ENCODE peak calls at places on chromosomes 7 and 10, in nine cellular contexts. E is activated T-helper 1 cell treated with anti-CD3 and anti-CD28 coated beads, Interleukin-2, amount 50 U/mL, for 16 hours; I is T-helper 1 cell; R is T-helper 2 cell; L is NCI-H1092 treated with DMSO at 0.1 percent for 48 hours; J is NCI-H526 treated with DMSO at 0.1 percent for 48 hours; H is ACHN; F is HCEC 1CT; S is Caki2. W is an unnamed sample.
A peak's percentile ranks its signal among the peaks of the same experiment; 100 is the strongest.

GRCh38 chr7:103480771-103481170 is 34.8 kb upstream of the SLC26A5 start:
- DNase-seq in E (no peak), I (no peak), R (no peak), L (no peak), J (no peak), H (no peak), F (no peak), S (no peak), W (no peak)

GRCh38 chr7:134541-134940 is 57.8 kb upstream of the FAM20C start:
- DNase-seq in E (no peak), I (no peak), R (no peak), L (no peak), J (no peak), H (no peak), F (no peak), S (no peak), W (no peak)

GRCh38 chr10:6581750-6582697 is 1.9 kb upstream of the PRKCQ start:
- DNase-seq in E (no peak), I (no peak), R (peak; percentile 59), L (no peak), J (no peak), H (no peak), F (no peak), S (no peak), W (no peak)

GRCh38 chr10:5840314-5841307 is 27.4 kb upstream of the GDI2 start:
- DNase-seq in E (no peak), I (no peak), R (no peak), L (no peak), J (peak; percentile 5), H (no peak), F (peak; percentile 11), S (no peak), W (no peak)

GRCh38 chr7:133827707-133828580 is 299.2 kb upstream of the LRGUK start:
- DNase-seq in E (no peak), I (no peak), R (peak; percentile 16), L (no peak), J (no peak), H (no peak), F (no peak), S (no peak), W (no peak)

GRCh38 chr7:64997927-64998391 is 7.1 kb upstream of the ZNF117 start:
- DNase-seq in E (no peak), I (no peak), R (no peak), L (no peak), J (no peak), H (no peak), F (no peak), S (no peak), W (no peak)

GRCh38 chr7:142760071-142760642 is 10.6 kb upstream of the PRSS2 start:
- DNase-seq in E (no peak), I (no peak), R (no peak), L (no peak), J (no peak), H (no peak), F (no peak), S (no peak), W (no peak)

GRCh38 chr10:3830946-3831345 is 45.9 kb upstream of the KLF6 start:
- DNase-seq in E (no peak), I (no peak), R (no peak), L (no peak), J (peak; percentile 23), H (no peak), F (no peak), S (no peak), W (no peak)

GRCh38 chr10:99656199-99657064 is 2.9 kb upstream of the ENTPD7 start:
- DNase-seq in E (no peak), I (no peak), R (no peak), L (no peak), J (no peak), H (no peak), F (no peak), S (no peak), W (no peak)

GRCh38 chr7:134875867-134876266 is 96.4 kb downstream of the CALD1 start:
- DNase-seq in E (no peak), I (no peak), R (no peak), L (no peak), J (no peak), H (no peak), F (peak; percentile 85), S (no peak), W (no peak)

GRCh38 chr10:103570844-103571655 is 77.5 kb downstream of the NEURL1 start:
- DNase-seq in E (no peak), I (no peak), R (no peak), L (no peak), J (no peak), H (no peak), F (no peak), S (no peak), W (no peak)

GRCh38 chr7:9719721-9720120 is 1254.0 kb upstream of the PHF14 start:
- DNase-seq in E (no peak), I (no peak), R (no peak), L (no peak), J (no peak), H (no peak), F (no peak), S (no peak), W (no peak)

GRCh38 chr10:55311823-55312431 is 510.9 kb upstream of the PCDH15 start:
- DNase-seq in E (no peak), I (no peak), R (no peak), L (no peak), J (no peak), H (no peak), F (no peak), S (no peak), W (no peak)

GRCh38 chr10:10056958-10057357 is 960.7 kb upstream of the CELF2 start:
- DNase-seq in E (no peak), I (no peak), R (no peak), L (no peak), J (no peak), H (no peak), F (no peak), S (no peak), W (no peak)

GRCh38 chr7:98116656-98117461 is 10.2 kb downstream of the LMTK2 start:
- DNase-seq in E (no peak), I (no peak), R (no peak), L (no peak), J (no peak), H (peak; percentile 64), F (peak; percentile 47), S (peak; percentile 77), W (no peak)

GRCh38 chr10:44132361-44133289 is 252.3 kb downstream of the CXCL12 start:
- DNase-seq in E (no peak), I (no peak), R (no peak), L (no peak), J (no peak), H (no peak), F (no peak), S (no peak), W (peak; percentile 18)

GRCh38 chr10:3754727-3755439 is 30.1 kb downstream of the KLF6 start:
- DNase-seq in E (no peak), I (no peak), R (no peak), L (no peak), J (no peak), H (peak; percentile 68), F (peak; percentile 87), S (peak; percentile 92), W (no peak)

GRCh38 chr7:157079116-157079515 is 59.6 kb upstream of the UBE3C start:
- DNase-seq in E (no peak), I (no peak), R (no peak), L (no peak), J (no peak), H (no peak), F (no peak), S (no peak), W (no peak)

GRCh38 chr10:81873932-81874816 is 820 bp upstream of the NRG3 start:
- DNase-seq in E (no peak), I (no peak), R (no peak), L (peak; percentile 15), J (no peak), H (peak; percentile 65), F (no peak), S (peak; percentile 69), W (no peak)

GRCh38 chr10:114604357-114605129 is 53.5 kb downstream of the ABLIM1 start:
- DNase-seq in E (no peak), I (no peak), R (no peak), L (no peak), J (no peak), H (no peak), F (no peak), S (peak; percentile 43), W (no peak)

GRCh38 chr7:101510297-101510696 is 118.8 kb downstream of the MYL10 start:
- DNase-seq in E (no peak), I (no peak), R (no peak), L (no peak), J (no peak), H (no peak), F (no peak), S (no peak), W (no peak)

GRCh38 chr10:79146611-79147130 is 77.9 kb downstream of the ZMIZ1 start:
- DNase-seq in E (no peak), I (no peak), R (no peak), L (no peak), J (no peak), H (no peak), F (no peak), S (peak; percentile 83), W (no peak)

GRCh38 chr7:99310004-99310403 is 15.7 kb upstream of the ARPC1A start:
- DNase-seq in E (no peak), I (no peak), R (no peak), L (no peak), J (no peak), H (no peak), F (no peak), S (no peak), W (no peak)

GRCh38 chr7:70634610-70635068 is 497.3 kb upstream of the GALNT17 start:
- DNase-seq in E (no peak), I (no peak), R (no peak), L (no peak), J (no peak), H (no peak), F (no peak), S (no peak), W (no peak)

GRCh38 chr7:94908204-94909022 is 1.0 kb downstream of the PPP1R9A start:
- DNase-seq in E (no peak), I (no peak), R (no peak), L (peak; percentile 94), J (peak; percentile 82), H (peak; percentile 73), F (no peak), S (peak; percentile 70), W (no peak)

GRCh38 chr7:38507379-38507778 is 123.8 kb downstream of the AMPH start:
- DNase-seq in E (no peak), I (no peak), R (no peak), L (no peak), J (no peak), H (no peak), F (no peak), S (no peak), W (no peak)

GRCh38 chr10:42929236-42929635 is 146.6 kb downstream of the BMS1 start:
- DNase-seq in E (no peak), I (no peak), R (no peak), L (no peak), J (no peak), H (no peak), F (no peak), S (no peak), W (no peak)

GRCh38 chr10:6944450-6944849 is 364.4 kb upstream of the PRKCQ start:
- DNase-seq in E (no peak), I (no peak), R (no peak), L (no peak), J (no peak), H (no peak), F (no peak), S (no peak), W (no peak)

W was measured in GOT3.